ENCODE peak calls at places on chromosomes 7 and 10, in six cellular contexts. One of them, this sample, is unnamed.

GRCh38 chr7:137734221-137734620 is 112.6 kb downstream of the DGKI start:
- DNase-seq in Kasumi-1: no peak
- DNase-seq in GM20000: no peak
- DNase-seq in hepatocyte: peak
- DNase-seq in hypothalamus: no peak
- DNase-seq in endothelial cell of umbilical vein: no peak
- DNase-seq in this sample: no peak

GRCh38 chr7:70886547-70886946 is 245.4 kb upstream of the GALNT17 start:
- DNase-seq in hypothalamus: no peak
- DNase-seq in GM20000: no peak
- DNase-seq in endothelial cell of umbilical vein: no peak
- DNase-seq in Kasumi-1: no peak
- DNase-seq in hepatocyte: no peak
- DNase-seq in this sample: no peak

GRCh38 chr10:48523212-48523819 is 81.6 kb downstream of the ARHGAP22 start:
- DNase-seq in hypothalamus: peak
- DNase-seq in Kasumi-1: peak
- DNase-seq in GM20000: no peak
- DNase-seq in endothelial cell of umbilical vein: peak
- DNase-seq in hepatocyte: peak
- DNase-seq in this sample: no peak

GRCh38 chr7:28169166-28169713 is 11.4 kb downstream of the JAZF1 start:
- DNase-seq in hepatocyte: peak
- DNase-seq in Kasumi-1: no peak
- DNase-seq in endothelial cell of umbilical vein: no peak
- DNase-seq in GM20000: no peak
- DNase-seq in hypothalamus: no peak
- DNase-seq in this sample: no peak

GRCh38 chr7:27066148-27066547 is 29.7 kb downstream of the HOXA1 start:
- DNase-seq in hepatocyte: no peak
- DNase-seq in hypothalamus: no peak
- DNase-seq in GM20000: no peak
- DNase-seq in Kasumi-1: no peak
- DNase-seq in endothelial cell of umbilical vein: peak
- DNase-seq in this sample: no peak

GRCh38 chr7:88927-89921 is 103.1 kb upstream of the FAM20C start:
- DNase-seq in hypothalamus: no peak
- DNase-seq in GM20000: no peak
- DNase-seq in endothelial cell of umbilical vein: peak
- DNase-seq in Kasumi-1: peak
- DNase-seq in hepatocyte: peak
- DNase-seq in this sample: no peak

GRCh38 chr10:84842593-84842992 is 514.2 kb downstream of the CCSER2 start:
- DNase-seq in hepatocyte: no peak
- DNase-seq in Kasumi-1: no peak
- DNase-seq in endothelial cell of umbilical vein: no peak
- DNase-seq in GM20000: no peak
- DNase-seq in hypothalamus: no peak
- DNase-seq in this sample: no peak

GRCh38 chr7:155190608-155191536 is 106.8 kb upstream of the INSIG1 start:
- DNase-seq in endothelial cell of umbilical vein: peak
- DNase-seq in Kasumi-1: peak
- DNase-seq in hepatocyte: peak
- DNase-seq in GM20000: peak
- DNase-seq in hypothalamus: peak
- DNase-seq in this sample: peak

GRCh38 chr10:78765726-78766335 is 302.9 kb upstream of the ZMIZ1 start:
- DNase-seq in GM20000: no peak
- DNase-seq in endothelial cell of umbilical vein: no peak
- DNase-seq in Kasumi-1: no peak
- DNase-seq in hepatocyte: no peak
- DNase-seq in hypothalamus: no peak
- DNase-seq in this sample: no peak

GRCh38 chr10:60230892-60231291 is 158.8 kb downstream of the ANK3 start:
- DNase-seq in hypothalamus: no peak
- DNase-seq in Kasumi-1: no peak
- DNase-seq in hepatocyte: no peak
- DNase-seq in GM20000: no peak
- DNase-seq in endothelial cell of umbilical vein: no peak
- DNase-seq in this sample: no peak

GRCh38 chr10:32163076-32163773 is 107.0 kb upstream of the KIF5B start:
- DNase-seq in GM20000: no peak
- DNase-seq in hypothalamus: no peak
- DNase-seq in Kasumi-1: no peak
- DNase-seq in endothelial cell of umbilical vein: no peak
- DNase-seq in hepatocyte: no peak
- DNase-seq in this sample: no peak

GRCh38 chr10:25747038-25747437 is 187.0 kb upstream of the MYO3A start:
- DNase-seq in hypothalamus: no peak
- DNase-seq in GM20000: no peak
- DNase-seq in hepatocyte: no peak
- DNase-seq in endothelial cell of umbilical vein: no peak
- DNase-seq in Kasumi-1: no peak
- DNase-seq in this sample: no peak

GRCh38 chr10:103633846-103634245 is 140.3 kb downstream of the NEURL1 start:
- DNase-seq in hepatocyte: no peak
- DNase-seq in endothelial cell of umbilical vein: no peak
- DNase-seq in GM20000: no peak
- DNase-seq in hypothalamus: no peak
- DNase-seq in Kasumi-1: no peak
- DNase-seq in this sample: no peak